ENCODE peak calls at places on chromosomes 3 and 15, in ten cellular contexts. T, N, I, O, P, M, Q, K, C and Y are unnamed samples.

GRCh38 chr3:4551826-4552442 is 58.8 kb downstream of the ITPR1 start:
- DNase-seq in P (no peak), N (no peak), M (no peak), K (no peak), I (no peak), O (no peak), Q (no peak), T (no peak), C (no peak), Y (no peak)

GRCh38 chr3:108420926-108421325 is 89.5 kb downstream of the MYH15 start:
- DNase-seq in M (no peak), O (no peak), N (peak; percentile 91), Q (peak; percentile 27), T (no peak), C (peak; percentile 75), K (no peak), I (no peak), P (no peak), Y (peak; percentile 41)

GRCh38 chr3:194691481-194692281 is 6.0 kb downstream of the FAM43A start:
- DNase-seq in O (no peak), I (peak; percentile 83), K (peak; percentile 38), T (no peak), C (peak; percentile 18), Q (no peak), M (no peak), P (no peak), N (no peak), Y (no peak)

GRCh38 chr15:40902605-40903561 is 8.6 kb downstream of the VPS18 start:
- DNase-seq in M (no peak), O (no peak), N (no peak), I (no peak), K (no peak), T (no peak), C (no peak), Q (peak; percentile 51), P (peak; percentile 2), Y (no peak)

GRCh38 chr3:150076443-150076842 is 105.7 kb upstream of the PFN2 start:
- DNase-seq in P (no peak), K (no peak), N (no peak), C (no peak), O (no peak), I (no peak), Q (no peak), M (no peak), T (no peak), Y (no peak)

GRCh38 chr3:110969229-110970211 is 102.1 kb upstream of the NECTIN3 start:
- DNase-seq in P (peak; percentile 46), I (no peak), C (no peak), T (no peak), O (no peak), Q (no peak), K (no peak), N (no peak), M (no peak), Y (no peak)

GRCh38 chr3:145017959-145018358 is 1046.3 kb downstream of the DIPK2A start:
- DNase-seq in I (no peak), Q (peak; percentile 78), P (no peak), M (no peak), T (no peak), K (no peak), C (no peak), O (no peak), N (no peak), Y (peak; percentile 44)

GRCh38 chr15:57550640-57551039 is 41.1 kb upstream of the MYZAP start:
- DNase-seq in O (peak; percentile 73), M (no peak), C (no peak), N (no peak), P (no peak), K (no peak), T (no peak), Q (no peak), I (no peak), Y (no peak)

GRCh38 chr3:135093121-135093520 is 298.1 kb downstream of the EPHB1 start:
- DNase-seq in M (no peak), N (no peak), I (no peak), P (no peak), T (no peak), K (no peak), C (no peak), O (no peak), Q (no peak), Y (no peak)

DNA sequence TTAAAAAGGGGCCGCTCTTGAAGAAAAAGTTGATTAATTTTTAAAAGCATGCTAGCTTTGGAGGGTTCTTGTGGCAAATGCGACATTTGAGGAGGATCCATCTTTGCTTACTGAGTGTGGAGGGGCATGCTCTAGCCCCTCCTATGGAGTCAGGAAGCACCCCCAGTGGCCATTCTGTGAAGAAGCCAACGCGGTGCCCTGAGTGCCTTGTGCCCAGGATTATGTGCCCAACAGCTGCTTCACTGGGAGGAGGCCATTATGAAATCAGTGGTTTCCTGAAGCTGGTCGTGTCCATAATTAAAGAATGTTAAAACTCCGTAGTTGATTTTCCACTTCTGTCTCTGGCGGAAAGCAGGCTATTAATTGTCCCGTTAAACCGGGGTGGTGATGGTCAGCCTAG is 69.1 kb upstream of the TNFAIP8L3 start:
- DNase-seq in I (no peak), C (no peak), P (no peak), N (no peak), T (no peak), K (no peak), O (no peak), Q (no peak), M (no peak), Y (no peak)
- TF ChIP-seq CTCF in I (no peak), C (no peak), P (peak; percentile 17), N (no peak), T (no peak), K (no peak), O (no peak), Q (no peak), M (no peak), Y (no peak)

GRCh38 chr15:80619677-80620076 is 75.4 kb upstream of the ABHD17C start:
- DNase-seq in M (no peak), I (no peak), P (peak; percentile 9), K (no peak), C (no peak), Q (peak; percentile 73), T (no peak), O (no peak), N (peak; percentile 28), Y (no peak)
- TF ChIP-seq CTCF in M (no peak), I (no peak), P (peak; percentile 26), K (no peak), C (peak; percentile 26), Q (peak; percentile 56), T (peak; percentile 26), O (peak; percentile 30), N (peak; percentile 53), Y (peak; percentile 16)

DNA sequence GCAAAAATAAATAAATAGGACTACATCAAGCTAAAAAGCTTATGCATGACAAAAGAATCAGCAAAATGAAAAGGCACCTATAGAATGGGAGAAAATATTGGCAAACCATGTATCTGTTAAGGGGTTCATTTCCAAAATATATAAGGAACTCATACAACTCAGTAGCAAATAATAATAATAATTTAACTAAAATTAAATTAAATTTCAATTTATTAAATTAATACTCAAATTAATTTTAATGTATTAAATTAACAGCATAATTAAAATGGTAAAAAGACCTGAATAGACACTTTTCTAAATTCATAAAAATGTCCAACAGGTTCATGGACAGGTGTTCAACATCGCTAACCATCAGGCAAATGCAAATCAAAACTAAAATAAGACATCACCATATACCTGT is 34.0 kb upstream of the THBS1 start:
- DNase-seq in C (no peak), K (no peak), P (no peak), M (no peak), T (no peak), O (no peak), Q (no peak), N (no peak), I (no peak), Y (no peak)
- TF ChIP-seq CTCF in C (no peak), K (no peak), P (no peak), M (no peak), T (no peak), O (no peak), Q (no peak), N (no peak), I (no peak), Y (no peak)

GRCh38 chr3:99114565-99115291 is 213.2 kb upstream of the DCBLD2 start:
- DNase-seq in M (no peak), T (no peak), N (peak; percentile 64), C (no peak), I (no peak), Q (peak; percentile 88), P (peak; percentile 75), O (no peak), K (no peak), Y (no peak)
- TF ChIP-seq CTCF in M (no peak), T (peak; percentile 63), N (peak; percentile 88), C (peak; percentile 91), I (peak; percentile 54), Q (peak; percentile 99), P (peak; percentile 74), O (no peak), K (no peak), Y (peak; percentile 44)

DNA sequence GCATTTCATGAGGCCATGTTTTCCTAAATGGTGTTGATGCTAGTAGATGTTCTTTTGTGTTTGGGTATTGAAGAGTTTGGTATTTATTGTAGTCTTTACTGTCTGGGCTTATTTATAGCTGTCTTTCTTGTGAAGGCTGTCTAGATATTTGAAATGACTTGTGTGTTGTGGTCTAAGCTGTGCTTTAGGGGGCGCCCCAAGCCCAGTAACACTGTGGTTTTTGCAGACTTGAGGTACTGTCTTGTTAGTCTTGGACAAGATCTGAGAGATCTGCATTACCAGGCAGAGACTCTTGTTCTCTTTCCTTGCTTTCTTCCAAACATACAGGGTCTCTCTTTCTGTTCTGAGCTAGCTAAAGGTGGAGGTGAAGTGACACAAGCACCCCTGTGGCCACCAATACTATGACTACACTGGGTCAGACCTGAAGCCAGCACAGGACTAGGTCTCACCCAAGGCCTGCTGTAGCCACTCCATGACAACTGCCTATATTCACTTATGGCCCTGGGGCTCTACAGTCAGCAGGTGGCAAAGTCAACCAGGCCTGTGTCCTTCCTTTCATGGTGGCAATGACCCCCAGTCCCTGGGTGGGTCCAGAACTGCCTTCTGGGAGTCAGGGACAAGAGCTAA is 152.1 kb upstream of the TBC1D5 start:
- DNase-seq in N (peak; percentile 53), C (peak; percentile 21), K (peak; percentile 69), P (peak; percentile 77), O (peak; percentile 47), I (no peak), T (peak; percentile 23), Q (peak; percentile 80), M (no peak), Y (peak; percentile 21)
- TF ChIP-seq CTCF in N (peak; percentile 78), C (peak; percentile 40), K (peak; percentile 38), P (peak; percentile 87), O (peak; percentile 43), I (peak; percentile 37), T (peak; percentile 67), Q (peak; percentile 72), M (peak; percentile 17), Y (peak; percentile 64)